ENCODE peak calls at places on chromosomes 2 and 18, in six cellular contexts. P, G, X, K, N and C are unnamed samples. For H3K27me3 and H3K4me1, the result is how much of the 10 kb centered on the place peaks cover.

GRCh38 chr2:70553584-70554337 is at the start of gene TGFA:
- DNase-seq in P (peak), G (peak), X (peak), K (peak), N (peak), C (peak)

GRCh38 chr2:185385157-185385556 is 353.4 kb upstream of the FSIP2 start:
- DNase-seq in P (peak), G (no peak), X (no peak), K (no peak), N (no peak), C (no peak)

GRCh38 chr2:28199995-28200394 is 192.7 kb upstream of the FOSL2 start:
- DNase-seq in P (no peak), G (no peak), X (no peak), K (no peak), N (no peak), C (no peak)

GRCh38 chr18:26747131-26747475 is 118.4 kb downstream of the AQP4 start:
- DNase-seq in P (no peak), G (no peak), X (no peak), K (no peak), N (no peak), C (peak)

GRCh38 chr2:136091899-136092298 is 26.1 kb downstream of the CXCR4 start:
- DNase-seq in P (no peak), G (no peak), X (no peak), K (no peak), N (no peak), C (no peak)

GRCh38 chr2:100818606-100819364 is 1.2 kb upstream of the NPAS2 start:
- DNase-seq in P (peak), G (no peak), X (peak), K (peak), N (peak), C (peak)

GRCh38 chr2:120685403-120686297 is 50.0 kb upstream of the GLI2 start:
- DNase-seq in P (no peak), G (peak), X (no peak), K (no peak), N (no peak), C (peak)

GRCh38 chr2:239947361-239948045 is 77.6 kb downstream of the NDUFA10 start:
- DNase-seq in P (no peak), G (peak), X (no peak), K (peak), N (peak), C (no peak)

GRCh38 chr2:15009681-15010080 is 377.2 kb downstream of the LRATD1 start:
- DNase-seq in P (no peak), G (no peak), X (no peak), K (no peak), N (no peak), C (peak)

GRCh38 chr2:108403494-108403893 is 25.7 kb downstream of the SULT1C4 start:
- DNase-seq in P (peak), G (no peak), X (peak), K (peak), N (no peak), C (peak)

GRCh38 chr18:596288-596881 is 403 bp upstream of the CLUL1 start:
- DNase-seq in P (no peak), G (no peak), X (peak), K (peak), N (peak), C (no peak)

GRCh38 chr2:238970553-238971081 is 122.7 kb downstream of the TWIST2 start:
- DNase-seq in P (peak), G (peak), X (peak), K (peak), N (peak), C (peak)

GRCh38 chr18:10752407-10752806 is 226.6 kb downstream of the NAPG start:
- DNase-seq in P (peak), G (no peak), X (no peak), K (no peak), N (no peak), C (no peak)

GRCh38 chr2:17672583-17673317 is 80.9 kb downstream of the SMC6 start:
- DNase-seq in P (peak), G (no peak), X (no peak), K (no peak), N (no peak), C (peak)

GRCh38 chr2:203914546-203915169 is 21.9 kb upstream of the ICOS start:
- DNase-seq in P (no peak), G (no peak), X (no peak), K (no peak), N (no peak), C (no peak)

GRCh38 chr18:79718878-79719477 is 39.4 kb downstream of the CTDP1 start:
- DNase-seq in P (no peak), G (no peak), X (no peak), K (no peak), N (no peak), C (no peak)

GRCh38 chr2:1363367-1363766 is 49.9 kb upstream of the TPO start:
- DNase-seq in P (no peak), G (no peak), X (no peak), K (no peak), N (no peak), C (no peak)

GRCh38 chr2:177078416-177078815 is 134.2 kb upstream of the HNRNPA3 start:
- DNase-seq in P (no peak), G (no peak), X (no peak), K (no peak), N (no peak), C (no peak)

GRCh38 chr2:170155022-170155722 is 22.8 kb upstream of the MYO3B start:
- DNase-seq in P (peak), G (no peak), X (peak), K (peak), N (peak), C (peak)

GRCh38 chr2:8123464-8123863 is 558.4 kb upstream of the ID2 start:
- DNase-seq in P (no peak), G (no peak), X (no peak), K (no peak), N (no peak), C (no peak)

GRCh38 chr2:27162151-27163121 is 13.6 kb downstream of the TCF23 start:
- DNase-seq in P (no peak), G (no peak), X (no peak), K (no peak), N (no peak), C (peak)

GRCh38 chr2:16661936-16662335 is 3.7 kb downstream of the CYRIA start:
- DNase-seq in P (no peak), G (no peak), X (no peak), K (no peak), N (no peak), C (no peak)

GRCh38 chr2:74399785-74400184 is 19.7 kb upstream of the DCTN1 start:
- DNase-seq in P (no peak), G (no peak), X (peak), K (peak), N (no peak), C (peak)

GRCh38 chr2:56169521-56169920 is 14.3 kb upstream of the CCDC85A start:
- DNase-seq in P (peak), G (no peak), X (no peak), K (no peak), N (no peak), C (no peak)

GRCh38 chr2:200968162-200968561 is 4.7 kb upstream of the ORC2 start:
- DNase-seq in P (no peak), G (no peak), X (no peak), K (no peak), N (no peak), C (no peak)

GRCh38 chr18:32439802-32440201 is 30.9 kb downstream of the GAREM1 start:
- DNase-seq in P (no peak), G (no peak), X (peak), K (peak), N (no peak), C (no peak)

GRCh38 chr2:37020212-37020886 is 54.0 kb upstream of the STRN start:
- DNase-seq in P (peak), G (no peak), X (no peak), K (no peak), N (peak), C (peak)

GRCh38 chr18:58535340-58536186 is 93.3 kb downstream of the ALPK2 start:
- DNase-seq in P (peak), G (no peak), X (no peak), K (no peak), N (no peak), C (no peak)

GRCh38 chr18:9103488-9103887 is 989 bp downstream of the NDUFV2 start:
- DNase-seq in P (no peak), G (no peak), X (no peak), K (no peak), N (no peak), C (peak)

GRCh38 chr2:20571231-20571630 is 79.7 kb downstream of the HS1BP3 start:
- DNase-seq in P (no peak), G (peak), X (no peak), K (no peak), N (peak), C (no peak)

GRCh38 chr2:2491964-2492363 is 160.9 kb upstream of the MYT1L start:
- DNase-seq in P (no peak), G (no peak), X (no peak), K (no peak), N (no peak), C (no peak)

GRCh38 chr2:216222650-216223352 is 113.7 kb downstream of the XRCC5 start:
- DNase-seq in P (peak), G (no peak), X (peak), K (peak), N (no peak), C (peak)

GRCh38 chr2:120702751-120703150 is 32.9 kb upstream of the GLI2 start:
- DNase-seq in P (no peak), G (peak), X (no peak), K (no peak), N (no peak), C (no peak)

GRCh38 chr2:67046568-67046967 is 350.6 kb upstream of the ETAA1 start:
- DNase-seq in P (no peak), G (no peak), X (no peak), K (no peak), N (no peak), C (no peak)

GRCh38 chr2:153478289-153479261 is at the start of gene RPRM:
- DNase-seq in P (peak), G (peak), X (peak), K (peak), N (peak), C (peak)

GRCh38 chr2:197838036-197838435 is 33.6 kb downstream of the PLCL1 start:
- DNase-seq in P (peak), G (no peak), X (no peak), K (no peak), N (peak), C (peak)

GRCh38 chr2:74036450-74037175 is 51.9 kb downstream of the TET3 start:
- DNase-seq in P (no peak), G (no peak), X (no peak), K (no peak), N (no peak), C (no peak)

GRCh38 chr2:98348066-98348561 is 1.9 kb downstream of the CNGA3 start:
- DNase-seq in P (no peak), G (no peak), X (peak), K (peak), N (no peak), C (no peak)
- H3K27me3 ChIP-seq in P (under half), G (under half), X (half or more), K (half or more), N (under half), C (under half)

GRCh38 chr2:46336560-46336959 is 39.4 kb downstream of the EPAS1 start:
- DNase-seq in P (peak), G (no peak), X (no peak), K (no peak), N (no peak), C (peak)

GRCh38 chr2:46335966-46336436 is 38.8 kb downstream of the EPAS1 start:
- DNase-seq in P (no peak), G (no peak), X (no peak), K (no peak), N (no peak), C (no peak)

GRCh38 chr2:46334389-46335345 is 37.5 kb downstream of the EPAS1 start:
- DNase-seq in P (peak), G (no peak), X (peak), K (no peak), N (no peak), C (peak)

GRCh38 chr2:46333912-46334311 is 36.7 kb downstream of the EPAS1 start:
- DNase-seq in P (no peak), G (no peak), X (peak), K (no peak), N (no peak), C (no peak)

DNA sequence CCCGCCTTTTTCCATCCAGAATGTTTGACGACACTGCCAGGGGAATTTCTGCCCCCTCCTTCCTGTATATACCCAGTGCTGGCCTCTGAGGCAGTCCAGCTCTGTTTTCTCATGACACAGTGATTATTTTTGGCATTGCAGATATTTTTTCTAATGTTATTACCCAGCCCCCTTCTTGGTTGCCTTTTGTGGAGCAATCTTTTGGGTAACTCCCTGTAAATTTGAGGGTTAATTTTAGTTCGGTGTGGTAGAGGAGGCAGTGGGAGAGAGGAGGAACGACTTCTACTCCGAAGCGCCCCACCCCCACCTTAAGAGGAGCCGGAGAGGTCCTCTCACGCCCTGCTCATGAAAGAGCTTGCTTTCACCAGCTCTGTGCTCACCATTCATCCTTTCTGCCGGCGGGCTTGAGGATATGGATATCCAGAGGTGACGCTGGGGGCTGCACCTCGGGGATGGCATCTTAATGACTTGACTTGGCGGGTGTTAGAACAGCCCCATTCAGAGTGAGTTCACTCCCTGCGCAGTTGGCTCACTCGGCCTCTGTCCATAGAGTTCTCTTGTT is 38.3 kb downstream of the EPAS1 start:
- DNase-seq in P (peak), G (no peak), X (peak), K (peak), N (peak), C (peak)
- H3K4me1 ChIP-seq in P (under half), G (under half), X (under half), K (under half), N (half or more), C (half or more)

GRCh38 chr2:118808429-118808809 is 39.0 kb downstream of the EN1 start:
- DNase-seq in P (no peak), G (no peak), X (peak), K (peak), N (no peak), C (no peak)

GRCh38 chr2:118812530-118812929 is 34.9 kb downstream of the EN1 start:
- DNase-seq in P (no peak), G (no peak), X (peak), K (peak), N (no peak), C (no peak)

GRCh38 chr2:118811514-118811913 is 35.9 kb downstream of the EN1 start:
- DNase-seq in P (no peak), G (no peak), X (no peak), K (no peak), N (no peak), C (no peak)

GRCh38 chr2:118813601-118814000 is 33.8 kb downstream of the EN1 start:
- DNase-seq in P (no peak), G (no peak), X (no peak), K (peak), N (no peak), C (no peak)

GRCh38 chr2:118810766-118811165 is 36.7 kb downstream of the EN1 start:
- DNase-seq in P (no peak), G (no peak), X (no peak), K (no peak), N (no peak), C (no peak)
- H3K27me3 ChIP-seq in P (under half), G (under half), X (under half), K (half or more), N (under half), C (under half)

GRCh38 chr2:6924918-6925194 is 7.6 kb downstream of the RNF144A start:
- DNase-seq in P (no peak), G (no peak), X (no peak), K (no peak), N (no peak), C (no peak)
- H3K4me1 ChIP-seq in P (under half), G (half or more), X (under half), K (under half), N (under half), C (under half)